ENCODE peak calls at places on chromosomes 4 and X, in five cellular contexts. One of them, this sample, is unnamed.

GRCh38 chr4:1413221-1413663 is 7.0 kb upstream of the NKX1-1 start:
- DNase-seq in HEK293T: no peak
- DNase-seq in WERI-Rb-1: no peak
- DNase-seq in NCI-H1105 treated with DMSO at 0.1 percent for 48 hours: no peak
- DNase-seq in NCI-H2081: no peak
- DNase-seq in this sample: no peak

GRCh38 chr4:147842573-147842972 is 110.7 kb downstream of the ARHGAP10 start:
- DNase-seq in HEK293T: no peak
- DNase-seq in WERI-Rb-1: no peak
- DNase-seq in NCI-H1105 treated with DMSO at 0.1 percent for 48 hours: no peak
- DNase-seq in NCI-H2081: no peak
- DNase-seq in this sample: no peak

GRCh38 chrX:151983186-151983585 is 8.7 kb upstream of the GABRE start:
- DNase-seq in HEK293T: no peak
- DNase-seq in WERI-Rb-1: no peak
- DNase-seq in NCI-H1105 treated with DMSO at 0.1 percent for 48 hours: no peak
- DNase-seq in NCI-H2081: no peak
- DNase-seq in this sample: no peak

GRCh38 chr4:117357422-117357821 is 272.0 kb upstream of the TRAM1L1 start:
- DNase-seq in HEK293T: no peak
- DNase-seq in WERI-Rb-1: no peak
- DNase-seq in NCI-H1105 treated with DMSO at 0.1 percent for 48 hours: no peak
- DNase-seq in NCI-H2081: no peak
- DNase-seq in this sample: no peak

GRCh38 chrX:155027509-155028066 is 944 bp downstream of the FUNDC2 start:
- DNase-seq in HEK293T: peak; percentile 15
- DNase-seq in WERI-Rb-1: no peak
- DNase-seq in NCI-H1105 treated with DMSO at 0.1 percent for 48 hours: peak; percentile 66
- DNase-seq in NCI-H2081: no peak
- DNase-seq in this sample: peak; percentile 41

GRCh38 chr4:7771056-7771455 is 168.6 kb downstream of the AFAP1 start:
- DNase-seq in HEK293T: no peak
- DNase-seq in WERI-Rb-1: no peak
- DNase-seq in NCI-H1105 treated with DMSO at 0.1 percent for 48 hours: no peak
- DNase-seq in NCI-H2081: no peak
- DNase-seq in this sample: no peak

GRCh38 chr4:7024336-7024890 is 18.8 kb upstream of the TADA2B start:
- DNase-seq in HEK293T: no peak
- DNase-seq in WERI-Rb-1: no peak
- DNase-seq in NCI-H1105 treated with DMSO at 0.1 percent for 48 hours: no peak
- DNase-seq in NCI-H2081: no peak
- DNase-seq in this sample: no peak

GRCh38 chr4:84497220-84497834 is 1.8 kb downstream of the NKX6-1 start:
- DNase-seq in HEK293T: peak; percentile 19
- DNase-seq in WERI-Rb-1: no peak
- DNase-seq in NCI-H1105 treated with DMSO at 0.1 percent for 48 hours: no peak
- DNase-seq in NCI-H2081: no peak
- DNase-seq in this sample: peak; percentile 11

GRCh38 chr4:10205223-10205622 is 88.6 kb upstream of the WDR1 start:
- DNase-seq in HEK293T: no peak
- DNase-seq in WERI-Rb-1: no peak
- DNase-seq in NCI-H1105 treated with DMSO at 0.1 percent for 48 hours: no peak
- DNase-seq in NCI-H2081: no peak
- DNase-seq in this sample: no peak

GRCh38 chrX:96696462-96696861 is 11.8 kb downstream of the DIAPH2 start:
- DNase-seq in HEK293T: no peak
- DNase-seq in WERI-Rb-1: no peak
- DNase-seq in NCI-H1105 treated with DMSO at 0.1 percent for 48 hours: no peak
- DNase-seq in NCI-H2081: no peak
- DNase-seq in this sample: no peak

GRCh38 chr4:154822775-154823174 is 41.7 kb downstream of the RBM46 start:
- DNase-seq in HEK293T: no peak
- DNase-seq in WERI-Rb-1: no peak
- DNase-seq in NCI-H1105 treated with DMSO at 0.1 percent for 48 hours: no peak
- DNase-seq in NCI-H2081: no peak
- DNase-seq in this sample: no peak

GRCh38 chrX:129965166-129965565 is 17.3 kb upstream of the BCORL1 start:
- DNase-seq in HEK293T: no peak
- DNase-seq in WERI-Rb-1: no peak
- DNase-seq in NCI-H1105 treated with DMSO at 0.1 percent for 48 hours: no peak
- DNase-seq in NCI-H2081: no peak
- DNase-seq in this sample: no peak

GRCh38 chrX:77451041-77451440 is 3.9 kb downstream of the FGF16 start:
- DNase-seq in HEK293T: no peak
- DNase-seq in WERI-Rb-1: no peak
- DNase-seq in NCI-H1105 treated with DMSO at 0.1 percent for 48 hours: no peak
- DNase-seq in NCI-H2081: no peak
- DNase-seq in this sample: peak; percentile 2

GRCh38 chr4:168999836-169000235 is 10.2 kb downstream of the CBR4 start:
- DNase-seq in HEK293T: no peak
- DNase-seq in WERI-Rb-1: no peak
- DNase-seq in NCI-H1105 treated with DMSO at 0.1 percent for 48 hours: no peak
- DNase-seq in NCI-H2081: no peak
- DNase-seq in this sample: no peak

GRCh38 chr4:73070072-73070385 is 513 bp upstream of the COX18 start:
- DNase-seq in HEK293T: no peak
- DNase-seq in WERI-Rb-1: no peak
- DNase-seq in NCI-H1105 treated with DMSO at 0.1 percent for 48 hours: peak; percentile 76
- DNase-seq in NCI-H2081: no peak
- DNase-seq in this sample: peak; percentile 87

GRCh38 chr4:54215379-54216072 is 13.6 kb upstream of the PDGFRA start:
- DNase-seq in HEK293T: no peak
- DNase-seq in WERI-Rb-1: no peak
- DNase-seq in NCI-H1105 treated with DMSO at 0.1 percent for 48 hours: no peak
- DNase-seq in NCI-H2081: peak; percentile 25
- DNase-seq in this sample: no peak

GRCh38 chr4:181799670-181800069 is 443.5 kb upstream of the TENM3 start:
- DNase-seq in HEK293T: no peak
- DNase-seq in WERI-Rb-1: no peak
- DNase-seq in NCI-H1105 treated with DMSO at 0.1 percent for 48 hours: no peak
- DNase-seq in NCI-H2081: no peak
- DNase-seq in this sample: no peak

This sample was measured in NCI-H82.